ENCODE peak calls at places on chromosome 18, in six cellular contexts. E is SK-N-SH, T is K562, D is HCT116, M is HepG2, G is H1. U is an unnamed sample.

GRCh38 chr18:69402219-69402989 is 1.7 kb downstream of the DOK6 start:
- DNase-seq in E (no peak), T (no peak), D (no peak), M (peak; percentile 7), G (peak; percentile 58), U (peak; percentile 7)

GRCh38 chr18:48968412-48969215 is 17.8 kb upstream of the SMAD7 start:
- DNase-seq in E (no peak), T (no peak), D (no peak), M (no peak), G (no peak), U (no peak)

GRCh38 chr18:49028801-49029506 is 78.2 kb upstream of the SMAD7 start:
- DNase-seq in E (no peak), T (no peak), D (no peak), M (no peak), G (peak; percentile 43), U (no peak)

GRCh38 chr18:692841-693240 is 19.6 kb downstream of the ENOSF1 start:
- DNase-seq in E (no peak), T (no peak), D (no peak), M (no peak), G (no peak), U (no peak)

GRCh38 chr18:80067897-80068296 is 33.7 kb downstream of the RBFA start:
- DNase-seq in E (no peak), T (no peak), D (no peak), M (no peak), G (peak; percentile 24), U (no peak)

GRCh38 chr18:10822457-10822856 is 296.6 kb downstream of the NAPG start:
- DNase-seq in E (no peak), T (peak; percentile 21), D (no peak), M (no peak), G (no peak), U (no peak)

GRCh38 chr18:59395226-59396175 is 36.4 kb upstream of the LMAN1 start:
- DNase-seq in E (no peak), T (no peak), D (no peak), M (no peak), G (no peak), U (no peak)

GRCh38 chr18:68417826-68418225 is 297.1 kb downstream of the TMX3 start:
- DNase-seq in E (no peak), T (no peak), D (no peak), M (no peak), G (no peak), U (no peak)

GRCh38 chr18:48376934-48377333 is 32.2 kb downstream of the ZBTB7C start:
- DNase-seq in E (no peak), T (no peak), D (no peak), M (no peak), G (no peak), U (no peak)

GRCh38 chr18:37107748-37108522 is 279.0 kb downstream of the KIAA1328 start:
- DNase-seq in E (no peak), T (no peak), D (no peak), M (no peak), G (no peak), U (no peak)

GRCh38 chr18:79553696-79554095 is 125.9 kb upstream of the CTDP1 start:
- DNase-seq in E (no peak), T (no peak), D (no peak), M (no peak), G (no peak), U (no peak)

GRCh38 chr18:23776306-23776705 is 87.1 kb downstream of the LAMA3 start:
- DNase-seq in E (no peak), T (no peak), D (no peak), M (no peak), G (no peak), U (no peak)

GRCh38 chr18:48605408-48605845 is 66.6 kb downstream of the CTIF start:
- DNase-seq in E (peak; percentile 58), T (peak; percentile 65), D (peak; percentile 29), M (peak; percentile 73), G (peak; percentile 73), U (no peak)

GRCh38 chr18:56921888-56922480 is 224.9 kb upstream of the BOD1L2 start:
- DNase-seq in E (no peak), T (no peak), D (no peak), M (no peak), G (no peak), U (no peak)

GRCh38 chr18:54530285-54530684 is 60.8 kb upstream of the DYNAP start:
- DNase-seq in E (no peak), T (no peak), D (no peak), M (no peak), G (no peak), U (no peak)

GRCh38 chr18:54531402-54532065 is 59.5 kb upstream of the DYNAP start:
- DNase-seq in E (no peak), T (no peak), D (no peak), M (no peak), G (no peak), U (no peak)

GRCh38 chr18:54532222-54532621 is 58.8 kb upstream of the DYNAP start:
- DNase-seq in E (no peak), T (no peak), D (no peak), M (no peak), G (peak; percentile 54), U (no peak)

GRCh38 chr18:54529444-54529843 is 61.6 kb upstream of the DYNAP start:
- DNase-seq in E (no peak), T (no peak), D (no peak), M (no peak), G (no peak), U (no peak)

DNA sequence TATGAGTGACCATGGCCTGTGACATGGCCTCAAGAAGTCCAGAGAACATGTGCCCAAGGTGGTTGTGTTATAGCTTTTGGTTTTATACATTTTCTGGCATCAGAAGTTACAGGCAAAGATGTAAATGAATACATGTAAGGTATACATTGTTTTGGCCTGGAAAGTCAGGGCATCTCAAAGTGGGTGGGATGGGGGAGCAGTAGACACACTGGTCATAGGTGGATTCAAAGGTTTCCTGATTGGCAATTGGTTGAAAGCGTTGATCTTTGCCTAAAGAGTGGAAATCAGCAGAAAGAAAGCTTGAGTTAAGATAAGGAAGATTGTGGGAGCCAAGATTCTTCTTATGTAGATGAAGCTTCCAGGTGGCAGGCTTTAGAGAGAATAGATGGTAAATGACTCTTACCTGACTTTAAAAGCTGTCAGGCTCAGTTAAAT is 62.1 kb upstream of the DYNAP start:
- DNase-seq in E (no peak), T (no peak), D (no peak), M (no peak), G (no peak), U (no peak)
- TF ChIP-seq JUND in E (no peak), T (no peak), D (no peak), M (no peak), G (no peak), U (no peak)

GRCh38 chr18:22314406-22314805 is 103.3 kb downstream of the CTAGE1 start:
- DNase-seq in E (no peak), T (no peak), D (no peak), M (no peak), G (no peak), U (no peak)
- TF ChIP-seq JUND in E (no peak), T (no peak), D (no peak), M (no peak), G (no peak), U (no peak)

GRCh38 chr18:3179430-3180089 is 40.2 kb downstream of the MYOM1 start:
- DNase-seq in E (no peak), T (no peak), D (no peak), M (no peak), G (no peak), U (no peak)
- TF ChIP-seq JUND in E (no peak), T (no peak), D (no peak), M (no peak), G (no peak), U (no peak)

DNA sequence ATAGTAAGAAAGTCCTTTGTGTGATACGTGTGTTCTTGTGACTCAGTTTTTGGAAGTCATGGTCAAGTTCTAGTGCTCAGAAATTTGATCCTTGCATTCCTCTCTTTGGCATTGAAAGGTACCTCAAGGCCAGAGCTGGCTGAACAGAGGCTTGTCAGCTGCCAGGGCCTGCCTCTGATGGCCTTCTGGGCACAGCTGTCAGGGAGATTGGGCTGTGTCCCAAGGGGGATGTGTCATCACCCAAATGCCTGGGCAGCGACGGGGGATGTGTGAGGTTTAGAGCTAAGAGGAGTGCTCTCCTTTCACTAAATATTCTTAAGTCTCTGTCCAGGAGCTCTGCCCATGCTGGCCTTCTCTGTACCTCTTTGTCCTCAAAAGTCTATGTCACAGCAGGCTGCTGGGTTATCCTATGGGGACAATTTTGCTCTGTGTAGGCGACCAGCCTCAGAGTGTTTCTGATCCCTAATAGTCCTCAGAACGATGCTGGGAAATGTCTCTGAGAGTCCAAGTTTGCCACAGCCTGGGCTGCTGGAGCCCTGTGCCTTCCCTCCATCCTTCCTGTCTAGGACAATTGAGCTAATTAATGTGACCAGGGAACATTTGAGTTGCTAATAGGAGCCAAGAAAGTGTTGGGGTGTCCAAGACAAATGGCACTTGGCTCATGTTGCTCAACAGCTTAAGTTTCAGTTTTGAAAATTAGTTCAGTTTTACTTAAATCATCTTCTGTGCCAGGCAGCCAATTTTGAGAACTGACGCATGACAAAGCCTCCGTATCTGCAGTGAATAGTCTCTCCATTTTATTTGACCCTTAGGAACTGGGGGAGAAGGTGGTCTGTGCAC is 115.5 kb upstream of the ZNF521 start:
- DNase-seq in E (no peak), T (no peak), D (no peak), M (no peak), G (no peak), U (no peak)
- TF ChIP-seq JUND in E (peak; percentile 13), T (no peak), D (no peak), M (no peak), G (no peak), U (no peak)